ENCODE peak calls at places on chromosomes 12 and 14, in five cellular contexts. One of them, this sample, is unnamed.

GRCh38 chr14:67998804-67999203 is 179.2 kb downstream of the RAD51B start:
- DNase-seq in Panc1: no peak
- DNase-seq in testis: no peak
- DNase-seq in prostate gland: no peak
- DNase-seq in PC-3: no peak
- DNase-seq in this sample: no peak

GRCh38 chr14:34098045-34098984 is 147.4 kb upstream of the EGLN3 start:
- DNase-seq in PC-3: peak; percentile 79
- DNase-seq in prostate gland: peak; percentile 54
- DNase-seq in testis: peak; percentile 56
- DNase-seq in Panc1: no peak
- DNase-seq in this sample: peak; percentile 54

GRCh38 chr12:75784591-75784990 is 247.0 kb downstream of the PHLDA1 start:
- DNase-seq in testis: peak; percentile 76
- DNase-seq in prostate gland: peak; percentile 94
- DNase-seq in Panc1: no peak
- DNase-seq in PC-3: peak; percentile 91
- DNase-seq in this sample: peak; percentile 89

GRCh38 chr12:13167226-13167625 is 29.3 kb upstream of the EMP1 start:
- DNase-seq in testis: no peak
- DNase-seq in PC-3: peak; percentile 91
- DNase-seq in Panc1: no peak
- DNase-seq in prostate gland: no peak
- DNase-seq in this sample: no peak

GRCh38 chr12:108568653-108569154 is 6.3 kb downstream of the ISCU start:
- DNase-seq in PC-3: no peak
- DNase-seq in Panc1: no peak
- DNase-seq in prostate gland: no peak
- DNase-seq in testis: no peak
- DNase-seq in this sample: no peak

GRCh38 chr12:91792597-91792996 is 353.0 kb downstream of the BTG1 start:
- DNase-seq in testis: no peak
- DNase-seq in Panc1: no peak
- DNase-seq in prostate gland: no peak
- DNase-seq in PC-3: no peak
- DNase-seq in this sample: no peak

GRCh38 chr12:110224379-110225304 is 56.4 kb upstream of the ATP2A2 start:
- DNase-seq in PC-3: peak; percentile 91
- DNase-seq in Panc1: no peak
- DNase-seq in prostate gland: peak; percentile 43
- DNase-seq in testis: no peak
- DNase-seq in this sample: peak; percentile 39

GRCh38 chr12:49866859-49867579 is 24.1 kb upstream of the BCDIN3D start:
- DNase-seq in testis: peak; percentile 88
- DNase-seq in prostate gland: peak; percentile 72
- DNase-seq in Panc1: peak; percentile 43
- DNase-seq in PC-3: peak; percentile 87
- DNase-seq in this sample: peak; percentile 76

GRCh38 chr12:65654230-65654629 is 170.1 kb upstream of the HMGA2 start:
- DNase-seq in testis: no peak
- DNase-seq in PC-3: no peak
- DNase-seq in prostate gland: no peak
- DNase-seq in Panc1: no peak
- DNase-seq in this sample: no peak

GRCh38 chr12:28807535-28807934 is 341.5 kb upstream of the FAR2 start:
- DNase-seq in prostate gland: no peak
- DNase-seq in testis: no peak
- DNase-seq in PC-3: no peak
- DNase-seq in Panc1: no peak
- DNase-seq in this sample: no peak

GRCh38 chr12:24491968-24492367 is 456.9 kb downstream of the BCAT1 start:
- DNase-seq in PC-3: no peak
- DNase-seq in prostate gland: no peak
- DNase-seq in testis: no peak
- DNase-seq in Panc1: no peak
- DNase-seq in this sample: no peak

GRCh38 chr12:132453361-132454133 is 36.4 kb upstream of the FBRSL1 start:
- DNase-seq in prostate gland: no peak
- DNase-seq in testis: no peak
- DNase-seq in PC-3: peak; percentile 73
- DNase-seq in Panc1: no peak
- DNase-seq in this sample: no peak

GRCh38 chr12:113893221-113893620 is 72.9 kb downstream of the RBM19 start:
- DNase-seq in testis: no peak
- DNase-seq in Panc1: no peak
- DNase-seq in PC-3: no peak
- DNase-seq in prostate gland: no peak
- DNase-seq in this sample: no peak

GRCh38 chr12:104735801-104736200 is 222.3 kb downstream of the SLC41A2 start:
- DNase-seq in Panc1: no peak
- DNase-seq in prostate gland: no peak
- DNase-seq in PC-3: no peak
- DNase-seq in testis: no peak
- DNase-seq in this sample: no peak

GRCh38 chr12:104736307-104736706 is 221.8 kb downstream of the SLC41A2 start:
- DNase-seq in prostate gland: no peak
- DNase-seq in PC-3: no peak
- DNase-seq in testis: no peak
- DNase-seq in Panc1: no peak
- DNase-seq in this sample: peak; percentile 32

GRCh38 chr12:104730761-104731160 is 227.3 kb downstream of the SLC41A2 start:
- DNase-seq in prostate gland: no peak
- DNase-seq in PC-3: no peak
- DNase-seq in testis: no peak
- DNase-seq in Panc1: no peak
- DNase-seq in this sample: no peak

GRCh38 chr12:104734541-104735075 is 223.5 kb downstream of the SLC41A2 start:
- DNase-seq in Panc1: no peak
- DNase-seq in PC-3: no peak
- DNase-seq in prostate gland: no peak
- DNase-seq in testis: no peak
- DNase-seq in this sample: peak; percentile 35

DNA sequence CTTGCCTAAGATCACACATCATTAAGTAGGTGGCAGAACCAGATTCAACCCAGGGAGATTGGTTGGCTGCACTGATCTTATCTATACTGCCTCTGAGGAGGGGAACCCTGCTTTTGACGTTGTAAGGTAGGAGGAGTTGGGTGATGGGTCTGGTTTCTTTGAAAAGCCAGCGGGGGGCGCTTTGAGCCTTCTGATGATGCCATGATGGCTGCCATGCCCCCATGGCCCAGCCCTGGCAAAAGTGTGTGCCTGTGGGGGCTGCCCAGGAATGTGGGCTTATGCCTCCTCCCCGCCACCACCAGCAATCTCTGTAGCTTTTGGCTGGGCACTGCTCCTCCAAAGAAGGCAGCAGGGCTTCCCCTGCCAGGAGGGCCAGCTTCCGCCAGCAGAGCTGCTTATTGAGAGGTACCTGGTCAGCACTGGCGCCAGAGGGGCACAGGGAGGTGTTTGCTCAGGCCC is 224.3 kb downstream of the SLC41A2 start:
- DNase-seq in Panc1: no peak
- DNase-seq in testis: no peak
- DNase-seq in PC-3: peak; percentile 44
- DNase-seq in prostate gland: peak; percentile 27
- DNase-seq in this sample: no peak
- TF ChIP-seq CTCF in Panc1: no peak
- TF ChIP-seq CTCF in testis: no peak
- TF ChIP-seq CTCF in PC-3: peak; percentile 56
- TF ChIP-seq CTCF in prostate gland: no peak
- TF ChIP-seq CTCF in this sample: peak; percentile 44

GRCh38 chr12:104569348-104570173 is 112.8 kb downstream of the CHST11 start:
- DNase-seq in prostate gland: no peak
- DNase-seq in PC-3: no peak
- DNase-seq in testis: peak; percentile 20
- DNase-seq in Panc1: no peak
- DNase-seq in this sample: no peak
- H3K4me1 ChIP-seq in prostate gland: no peaks in the 10 kb centered on the region
- H3K4me1 ChIP-seq in PC-3: no peaks in the 10 kb centered on the region
- H3K4me1 ChIP-seq in testis: no peaks in the 10 kb centered on the region
- H3K4me1 ChIP-seq in Panc1: no peaks in the 10 kb centered on the region
- H3K4me1 ChIP-seq in this sample: peaks cover 3% of the 10 kb centered on the region

DNA sequence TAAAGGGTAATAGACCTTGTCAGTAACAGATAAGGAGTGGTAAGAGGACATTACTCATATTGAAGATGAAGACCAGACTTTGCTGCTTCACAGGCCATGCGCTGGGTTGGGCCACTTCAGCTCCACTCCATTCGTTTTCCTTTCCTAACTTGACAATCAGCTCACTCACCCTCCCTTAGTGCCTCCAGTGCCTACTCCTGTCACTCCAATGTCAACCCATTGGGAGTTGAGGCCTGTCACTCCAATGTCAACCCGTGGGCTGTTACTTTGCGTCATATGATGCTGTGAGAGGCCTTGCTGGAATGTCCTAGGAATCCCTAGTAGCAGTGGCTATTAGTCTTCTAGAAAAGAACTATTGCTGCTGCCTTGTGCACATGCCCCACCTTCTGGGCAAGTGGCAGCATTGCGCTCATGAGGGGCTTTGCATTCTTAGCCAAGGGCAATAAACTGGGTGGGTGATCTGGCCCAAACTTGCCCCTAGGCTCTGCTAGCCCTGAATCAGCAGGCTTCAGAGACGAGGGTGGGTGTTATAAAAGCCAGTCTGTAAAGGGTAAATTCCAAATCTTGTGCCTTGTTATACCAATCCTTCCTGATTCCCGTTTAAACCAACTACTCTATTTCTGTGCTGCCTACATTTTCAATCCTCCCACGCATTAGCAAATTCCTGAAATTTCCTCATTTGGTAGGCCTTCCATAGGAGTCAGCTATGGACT is 36.1 kb downstream of the BAZ2A start:
- DNase-seq in PC-3: peak; percentile 78
- DNase-seq in Panc1: peak; percentile 71
- DNase-seq in testis: peak; percentile 69
- DNase-seq in prostate gland: peak; percentile 16
- DNase-seq in this sample: peak; percentile 72
- TF ChIP-seq CTCF in PC-3: peak; percentile 92
- TF ChIP-seq CTCF in Panc1: peak; percentile 91
- TF ChIP-seq CTCF in testis: peak; percentile 67
- TF ChIP-seq CTCF in prostate gland: peak; percentile 72
- TF ChIP-seq CTCF in this sample: peak; percentile 93

DNA sequence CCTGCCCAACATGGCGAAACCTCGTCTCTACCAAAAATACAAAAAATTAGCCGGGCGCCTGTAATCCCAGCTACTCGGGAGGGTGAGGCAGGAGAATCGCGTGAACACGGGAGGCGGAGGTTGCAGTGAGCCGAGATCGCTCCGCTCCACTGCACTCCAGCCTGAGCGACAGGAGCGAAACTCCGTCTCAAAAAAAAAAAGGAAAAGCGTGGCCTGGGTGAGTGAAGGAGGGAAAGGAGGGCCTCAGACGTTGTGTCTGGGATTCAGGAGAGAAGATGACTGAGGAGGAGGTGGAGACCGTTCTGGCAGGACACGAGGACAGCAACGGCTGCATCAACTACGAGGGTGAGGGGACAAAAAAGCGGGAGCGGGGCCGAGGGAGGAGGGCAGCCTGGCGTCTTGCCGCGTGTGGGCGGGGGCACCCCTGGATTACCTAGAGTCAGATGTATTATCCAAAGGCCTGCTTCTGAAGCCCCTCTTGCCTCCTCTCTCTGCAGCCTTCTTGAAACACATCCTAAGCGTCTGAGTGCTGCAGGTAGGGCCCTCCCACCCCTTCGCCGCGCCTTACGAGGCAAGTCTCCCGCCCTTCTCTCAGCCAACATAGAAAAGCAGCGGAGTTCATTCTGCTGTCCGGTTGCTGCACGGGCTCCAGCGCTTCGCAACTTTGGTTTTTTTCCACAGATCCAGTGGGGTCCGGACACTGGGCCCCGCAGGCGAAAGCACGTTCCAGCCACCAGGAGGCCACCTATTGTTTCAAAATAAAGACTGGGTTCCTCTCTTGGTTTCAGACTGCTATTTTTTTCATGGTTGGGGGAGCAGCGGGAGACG is 744 bp upstream of the MYL6 start:
- DNase-seq in testis: peak; percentile 79
- DNase-seq in Panc1: peak; percentile 43
- DNase-seq in PC-3: peak; percentile 74
- DNase-seq in prostate gland: peak; percentile 75
- DNase-seq in this sample: peak; percentile 79
- H3K4me1 ChIP-seq in testis: peaks cover 44% of the 10 kb centered on the region
- H3K4me1 ChIP-seq in Panc1: peaks cover 39% of the 10 kb centered on the region
- H3K4me1 ChIP-seq in PC-3: peaks cover 32% of the 10 kb centered on the region
- H3K4me1 ChIP-seq in prostate gland: peaks cover 12% of the 10 kb centered on the region
- H3K4me1 ChIP-seq in this sample: peaks cover 3% of the 10 kb centered on the region

GRCh38 chr14:105208738-105209075 is 27.6 kb upstream of the NUDT14 start:
- DNase-seq in testis: no peak
- DNase-seq in prostate gland: no peak
- DNase-seq in PC-3: no peak
- DNase-seq in Panc1: no peak
- DNase-seq in this sample: no peak

GRCh38 chr14:105209091-105209490 is 28.0 kb upstream of the NUDT14 start:
- DNase-seq in testis: no peak
- DNase-seq in prostate gland: no peak
- DNase-seq in PC-3: no peak
- DNase-seq in Panc1: no peak
- DNase-seq in this sample: peak; percentile 50

GRCh38 chr14:105207996-105208737 is 27.1 kb upstream of the NUDT14 start:
- DNase-seq in prostate gland: no peak
- DNase-seq in PC-3: no peak
- DNase-seq in testis: no peak
- DNase-seq in Panc1: no peak
- DNase-seq in this sample: no peak

GRCh38 chr14:105206873-105207272 is 25.8 kb upstream of the NUDT14 start:
- DNase-seq in prostate gland: no peak
- DNase-seq in testis: no peak
- DNase-seq in Panc1: no peak
- DNase-seq in PC-3: no peak
- DNase-seq in this sample: no peak

DNA sequence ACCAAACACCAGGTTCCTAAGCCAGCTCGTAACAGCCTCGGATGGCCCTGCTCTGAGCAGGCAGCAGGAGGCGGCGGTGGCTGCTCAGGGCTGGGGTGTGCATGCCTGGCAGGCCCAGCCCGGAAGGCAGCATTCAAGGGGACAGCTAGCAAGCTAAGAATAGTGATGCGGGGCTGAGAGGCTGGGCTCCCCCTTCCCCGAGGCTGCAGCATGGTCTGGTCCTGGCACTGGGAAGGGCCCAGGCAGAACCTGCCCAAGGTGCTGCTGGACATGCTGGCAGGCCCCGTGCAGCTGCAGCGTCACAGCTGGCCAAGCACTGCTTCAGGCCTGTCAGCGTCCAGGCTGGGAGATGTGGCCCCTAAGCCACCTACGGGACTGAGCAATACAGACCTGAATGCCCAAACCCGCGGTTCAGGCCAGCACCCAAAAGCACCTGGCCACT is 26.4 kb upstream of the NUDT14 start:
- DNase-seq in prostate gland: no peak
- DNase-seq in Panc1: no peak
- DNase-seq in testis: no peak
- DNase-seq in PC-3: no peak
- DNase-seq in this sample: no peak
- TF ChIP-seq CTCF in prostate gland: no peak
- TF ChIP-seq CTCF in Panc1: no peak
- TF ChIP-seq CTCF in testis: no peak
- TF ChIP-seq CTCF in PC-3: no peak
- TF ChIP-seq CTCF in this sample: peak; percentile 5

DNA sequence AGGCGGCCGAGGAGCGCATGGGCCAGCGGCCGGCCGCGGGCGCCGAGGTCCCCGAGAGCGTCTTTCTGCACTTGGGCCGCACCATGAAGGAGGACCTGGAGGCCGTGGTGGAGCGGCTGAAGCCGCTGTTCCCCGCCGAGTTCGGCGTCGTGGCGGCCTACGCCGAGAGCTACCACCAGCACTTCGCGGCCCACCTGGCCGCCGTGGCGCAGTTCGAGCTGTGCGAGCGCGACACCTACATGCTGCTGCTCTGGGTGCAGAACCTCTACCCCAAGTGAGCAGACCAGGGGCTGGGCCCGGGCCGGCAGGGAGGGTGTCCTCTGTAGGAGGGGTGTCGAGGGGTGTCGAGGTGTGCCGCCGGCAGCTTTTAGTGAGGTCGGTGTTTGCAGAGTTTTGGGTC is 4.1 kb downstream of the TNFAIP2 start:
- DNase-seq in prostate gland: no peak
- DNase-seq in testis: no peak
- DNase-seq in PC-3: no peak
- DNase-seq in Panc1: no peak
- DNase-seq in this sample: no peak
- H3K4me1 ChIP-seq in prostate gland: peaks cover 15% of the 10 kb centered on the region
- H3K4me1 ChIP-seq in testis: peaks cover 42% of the 10 kb centered on the region
- H3K4me1 ChIP-seq in PC-3: peaks cover 67% of the 10 kb centered on the region
- H3K4me1 ChIP-seq in Panc1: peaks cover 53% of the 10 kb centered on the region
- H3K4me1 ChIP-seq in this sample: peaks cover 21% of the 10 kb centered on the region